ENCODE peak calls at places on chromosomes 11 and 22, in six cellular contexts. One of them, this sample, is unnamed.

GRCh38 chr11:59556115-59556882 is 45.0 kb downstream of the OR4D9 start:
- DNase-seq in neural progenitor cell: peak
- DNase-seq in GM10248: no peak
- DNase-seq in brain microvascular endothelial cell: peak
- DNase-seq in body of pancreas: peak
- DNase-seq in transverse colon: no peak
- DNase-seq in this sample: no peak

GRCh38 chr11:117071344-117071787 is 26.9 kb downstream of the SIK3 start:
- DNase-seq in neural progenitor cell: no peak
- DNase-seq in GM10248: no peak
- DNase-seq in brain microvascular endothelial cell: peak
- DNase-seq in body of pancreas: peak
- DNase-seq in transverse colon: peak
- DNase-seq in this sample: no peak

GRCh38 chr11:121613724-121614123 is 161.0 kb upstream of the SORL1-AS1 start:
- DNase-seq in neural progenitor cell: no peak
- DNase-seq in GM10248: no peak
- DNase-seq in brain microvascular endothelial cell: no peak
- DNase-seq in body of pancreas: no peak
- DNase-seq in transverse colon: no peak
- DNase-seq in this sample: no peak

GRCh38 chr11:121634889-121635288 is 182.1 kb upstream of the SORL1-AS1 start:
- DNase-seq in neural progenitor cell: no peak
- DNase-seq in GM10248: no peak
- DNase-seq in brain microvascular endothelial cell: peak
- DNase-seq in body of pancreas: no peak
- DNase-seq in transverse colon: no peak
- DNase-seq in this sample: no peak

GRCh38 chr11:133982901-133983300 is 26.1 kb upstream of the IGSF9B start:
- DNase-seq in neural progenitor cell: no peak
- DNase-seq in GM10248: no peak
- DNase-seq in brain microvascular endothelial cell: no peak
- DNase-seq in body of pancreas: no peak
- DNase-seq in transverse colon: no peak
- DNase-seq in this sample: no peak

GRCh38 chr11:130485983-130486970 is 37.8 kb downstream of the ADAMTS15 start:
- DNase-seq in neural progenitor cell: no peak
- DNase-seq in GM10248: peak
- DNase-seq in brain microvascular endothelial cell: no peak
- DNase-seq in body of pancreas: no peak
- DNase-seq in transverse colon: no peak
- DNase-seq in this sample: no peak

GRCh38 chr11:117831661-117832415 is 7.3 kb upstream of the FXYD2 start:
- DNase-seq in neural progenitor cell: no peak
- DNase-seq in GM10248: no peak
- DNase-seq in brain microvascular endothelial cell: no peak
- DNase-seq in body of pancreas: no peak
- DNase-seq in transverse colon: peak
- DNase-seq in this sample: no peak

GRCh38 chr11:100878474-100878873 is 191.4 kb downstream of the ARHGAP42 start:
- DNase-seq in neural progenitor cell: no peak
- DNase-seq in GM10248: no peak
- DNase-seq in brain microvascular endothelial cell: peak
- DNase-seq in body of pancreas: no peak
- DNase-seq in transverse colon: no peak
- DNase-seq in this sample: no peak

GRCh38 chr11:61332266-61332822 is 561 bp downstream of the DDB1 start:
- DNase-seq in neural progenitor cell: peak
- DNase-seq in GM10248: no peak
- DNase-seq in brain microvascular endothelial cell: peak
- DNase-seq in body of pancreas: no peak
- DNase-seq in transverse colon: no peak
- DNase-seq in this sample: no peak

DNA sequence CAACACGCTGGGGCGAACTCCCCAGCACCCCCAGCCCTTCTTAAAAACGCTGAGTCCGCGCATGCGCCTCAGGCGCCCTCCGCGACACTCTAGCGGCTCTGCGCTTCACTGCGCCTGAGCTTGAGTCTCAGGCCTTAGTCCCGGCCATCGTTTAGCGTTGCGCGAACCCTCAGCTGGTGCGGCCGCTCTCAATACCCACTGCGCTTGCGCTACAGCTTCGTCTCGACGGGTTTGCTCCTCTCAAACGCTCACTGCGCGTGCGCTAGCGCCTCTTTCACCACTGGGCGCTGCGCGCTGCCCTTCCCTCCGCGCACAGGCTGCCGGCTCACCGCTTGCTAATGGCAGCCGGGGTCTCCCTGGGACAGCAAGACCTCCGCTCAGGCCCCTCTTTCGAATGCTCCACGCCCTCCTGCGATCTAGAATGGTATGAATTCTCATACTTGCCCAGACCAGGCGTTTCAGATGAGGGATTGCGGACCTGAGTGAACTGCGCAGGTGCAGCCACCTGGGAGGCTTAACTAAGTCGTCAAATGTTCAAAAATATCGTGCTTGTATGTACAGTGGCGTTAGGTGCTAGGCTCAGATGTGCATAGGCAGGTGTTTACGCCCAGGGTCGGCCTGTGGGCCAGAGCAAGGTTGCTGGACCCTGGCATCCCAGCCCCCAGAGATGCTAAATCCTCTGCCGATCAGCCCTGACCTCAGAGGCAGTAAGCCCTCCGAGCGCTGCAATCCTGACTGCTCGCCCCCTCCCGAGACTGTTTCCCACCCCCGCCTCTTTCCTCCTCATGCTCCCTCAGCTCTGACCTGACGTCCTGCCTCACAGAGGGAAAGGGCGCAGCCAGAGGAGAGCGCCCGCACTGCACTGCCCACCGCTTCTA is at the start of gene SLC2A11:
- DNase-seq in neural progenitor cell: peak
- DNase-seq in GM10248: peak
- DNase-seq in brain microvascular endothelial cell: peak
- DNase-seq in body of pancreas: peak
- DNase-seq in transverse colon: peak
- DNase-seq in this sample: peak
- TF ChIP-seq CTCF in neural progenitor cell: peak
- TF ChIP-seq CTCF in GM10248: peak
- TF ChIP-seq CTCF in brain microvascular endothelial cell: peak
- TF ChIP-seq CTCF in body of pancreas: no peak
- TF ChIP-seq CTCF in transverse colon: peak
- TF ChIP-seq CTCF in this sample: no peak

DNA sequence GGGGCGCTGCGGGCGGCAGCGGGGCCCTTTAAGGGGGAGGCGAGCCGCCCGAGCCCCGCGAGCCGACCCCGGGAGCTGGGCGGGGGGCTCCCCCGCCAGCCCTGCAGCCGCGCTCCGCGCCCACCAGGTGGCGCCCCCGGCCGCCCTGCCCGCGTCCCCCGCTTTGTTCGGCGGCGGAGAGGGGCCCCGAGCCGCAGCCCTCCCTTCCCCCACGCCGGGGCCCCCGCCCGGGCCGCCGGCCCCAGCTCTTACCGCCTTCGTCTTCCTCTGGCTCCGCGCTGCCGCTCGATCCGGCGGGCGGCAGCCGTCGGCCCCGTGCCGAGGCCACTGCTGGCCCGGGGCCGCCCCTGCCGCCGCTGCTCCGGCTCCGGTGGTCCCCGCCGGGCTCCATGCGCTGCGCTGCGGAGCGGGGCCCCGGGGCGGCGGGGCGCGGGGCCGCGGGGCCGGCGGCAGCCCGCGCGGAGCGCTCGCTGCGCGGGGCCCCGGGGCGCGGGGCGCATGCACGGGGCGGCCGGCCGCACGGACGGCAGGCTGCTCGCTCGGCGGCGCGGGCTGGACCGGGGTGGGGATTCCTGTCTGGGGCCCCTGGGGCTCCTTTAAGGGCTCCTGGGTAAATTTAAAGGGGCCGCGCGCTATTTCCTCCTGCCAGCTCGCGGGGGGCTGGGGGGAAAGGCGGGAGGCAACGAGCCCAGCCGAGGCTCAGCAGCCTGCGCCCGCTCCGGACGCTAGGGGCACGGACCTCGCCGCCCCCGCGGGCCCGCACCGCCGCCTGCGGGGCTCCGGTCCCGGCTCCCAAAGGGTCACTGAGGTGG is at the start of gene ZFTA:
- DNase-seq in neural progenitor cell: peak
- DNase-seq in GM10248: peak
- DNase-seq in brain microvascular endothelial cell: peak
- DNase-seq in body of pancreas: peak
- DNase-seq in transverse colon: peak
- DNase-seq in this sample: no peak
- TF ChIP-seq CTCF in neural progenitor cell: peak
- TF ChIP-seq CTCF in GM10248: peak
- TF ChIP-seq CTCF in brain microvascular endothelial cell: peak
- TF ChIP-seq CTCF in body of pancreas: peak
- TF ChIP-seq CTCF in transverse colon: peak
- TF ChIP-seq CTCF in this sample: peak

GRCh38 chr11:128757235-128757711 is 63.4 kb downstream of the FLI1 start:
- DNase-seq in neural progenitor cell: no peak
- DNase-seq in GM10248: peak
- DNase-seq in brain microvascular endothelial cell: peak
- DNase-seq in body of pancreas: peak
- DNase-seq in transverse colon: peak
- DNase-seq in this sample: no peak
- TF ChIP-seq CTCF in neural progenitor cell: peak
- TF ChIP-seq CTCF in GM10248: peak
- TF ChIP-seq CTCF in brain microvascular endothelial cell: peak
- TF ChIP-seq CTCF in body of pancreas: no peak
- TF ChIP-seq CTCF in transverse colon: peak
- TF ChIP-seq CTCF in this sample: no peak

DNA sequence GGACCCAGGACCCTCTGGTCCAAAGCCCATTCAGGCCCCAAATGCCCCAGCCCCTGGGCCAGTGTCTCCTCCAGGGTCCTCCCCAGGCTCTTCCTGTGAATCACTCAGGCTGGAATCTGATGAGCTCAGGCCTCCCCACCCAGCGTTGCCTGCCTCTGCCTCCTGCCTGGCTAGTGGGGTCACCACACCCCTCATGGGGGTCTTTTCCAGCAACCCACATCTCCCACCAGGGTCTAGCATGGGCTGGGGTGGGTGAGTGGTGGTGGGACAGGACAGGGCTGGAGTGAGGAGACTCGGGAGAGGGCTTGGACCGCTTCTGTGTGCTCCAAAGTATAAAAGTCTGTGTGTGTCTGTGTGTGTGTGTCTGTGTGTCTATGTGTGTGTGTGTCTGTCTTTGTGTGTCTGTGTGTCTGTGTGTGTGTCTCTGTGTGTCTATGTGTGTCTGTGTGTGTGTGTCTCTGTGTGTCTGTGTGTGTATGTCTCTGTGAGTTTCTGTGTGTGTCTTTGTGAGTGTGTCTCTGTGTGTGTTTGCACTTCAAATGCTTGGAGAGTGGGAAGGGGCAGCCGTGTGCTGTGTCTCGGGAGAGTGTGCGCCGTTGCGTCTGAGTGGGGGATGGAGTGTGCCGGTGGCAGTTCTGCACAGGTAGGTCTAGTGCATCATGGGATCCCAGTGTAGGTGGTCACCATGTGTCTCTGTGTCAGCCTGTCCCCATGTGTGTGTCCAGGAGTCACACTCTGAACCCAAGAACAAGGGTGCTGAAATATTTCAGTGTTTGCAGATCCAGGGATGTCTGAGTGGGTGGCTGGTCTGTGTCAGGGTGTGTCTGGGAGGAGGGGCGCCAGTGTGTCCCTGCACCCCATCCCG is 8.8 kb downstream of the RIN1 start:
- DNase-seq in neural progenitor cell: no peak
- DNase-seq in GM10248: no peak
- DNase-seq in brain microvascular endothelial cell: peak
- DNase-seq in body of pancreas: no peak
- DNase-seq in transverse colon: no peak
- DNase-seq in this sample: no peak
- TF ChIP-seq CTCF in neural progenitor cell: no peak
- TF ChIP-seq CTCF in GM10248: no peak
- TF ChIP-seq CTCF in brain microvascular endothelial cell: peak
- TF ChIP-seq CTCF in body of pancreas: no peak
- TF ChIP-seq CTCF in transverse colon: no peak
- TF ChIP-seq CTCF in this sample: no peak

GRCh38 chr22:19434829-19435580 is 2.7 kb downstream of the MRPL40 start:
- DNase-seq in neural progenitor cell: no peak
- DNase-seq in GM10248: no peak
- DNase-seq in brain microvascular endothelial cell: no peak
- DNase-seq in body of pancreas: no peak
- DNase-seq in transverse colon: no peak
- DNase-seq in this sample: no peak
- TF ChIP-seq CTCF in neural progenitor cell: no peak
- TF ChIP-seq CTCF in GM10248: no peak
- TF ChIP-seq CTCF in brain microvascular endothelial cell: no peak
- TF ChIP-seq CTCF in body of pancreas: no peak
- TF ChIP-seq CTCF in transverse colon: no peak
- TF ChIP-seq CTCF in this sample: no peak

GRCh38 chr11:34792143-34792542 is 124.0 kb downstream of the APIP start:
- DNase-seq in neural progenitor cell: peak
- DNase-seq in GM10248: no peak
- DNase-seq in brain microvascular endothelial cell: no peak
- DNase-seq in body of pancreas: no peak
- DNase-seq in transverse colon: no peak
- DNase-seq in this sample: no peak
- TF ChIP-seq CTCF in neural progenitor cell: peak
- TF ChIP-seq CTCF in GM10248: no peak
- TF ChIP-seq CTCF in brain microvascular endothelial cell: peak
- TF ChIP-seq CTCF in body of pancreas: no peak
- TF ChIP-seq CTCF in transverse colon: no peak
- TF ChIP-seq CTCF in this sample: no peak

GRCh38 chr22:42333544-42333943 is 63.1 kb upstream of the TCF20 start:
- DNase-seq in neural progenitor cell: no peak
- DNase-seq in GM10248: no peak
- DNase-seq in brain microvascular endothelial cell: no peak
- DNase-seq in body of pancreas: no peak
- DNase-seq in transverse colon: no peak
- DNase-seq in this sample: no peak
- TF ChIP-seq CTCF in neural progenitor cell: no peak
- TF ChIP-seq CTCF in GM10248: no peak
- TF ChIP-seq CTCF in brain microvascular endothelial cell: no peak
- TF ChIP-seq CTCF in body of pancreas: no peak
- TF ChIP-seq CTCF in transverse colon: no peak
- TF ChIP-seq CTCF in this sample: no peak

This sample was measured in omental fat pad.